ENCODE peak calls at places on chromosomes 12 and 14, in nine cellular contexts. W, L, Y, R, F, K, U, N and Z are unnamed samples.

GRCh38 chr12:32476446-32476845 is 77.1 kb downstream of the FGD4 start:
- DNase-seq in F (no peak), L (no peak), K (no peak), R (peak; percentile 41), U (no peak), W (no peak), N (no peak), Y (no peak), Z (no peak)

GRCh38 chr14:51167587-51168219 is 72.3 kb upstream of the TMX1 start:
- DNase-seq in F (peak; percentile 24), Y (no peak), W (no peak), R (peak; percentile 17), K (no peak), L (peak; percentile 95), N (no peak), U (no peak), Z (no peak)

GRCh38 chr12:11822071-11822818 is 172.8 kb downstream of the ETV6 start:
- DNase-seq in L (peak; percentile 85), N (no peak), K (peak; percentile 53), F (no peak), Y (peak; percentile 54), W (no peak), R (peak; percentile 58), U (no peak), Z (no peak)

GRCh38 chr12:68611094-68611818 is 557 bp downstream of the RAP1B start:
- DNase-seq in N (peak; percentile 52), U (peak; percentile 79), K (peak; percentile 66), Y (peak; percentile 67), F (peak; percentile 77), L (peak; percentile 74), R (peak; percentile 69), W (no peak), Z (peak; percentile 48)

GRCh38 chr12:93943766-93944165 is 204.6 kb upstream of the PLXNC1 start:
- DNase-seq in Y (no peak), U (no peak), R (peak; percentile 83), L (peak; percentile 36), N (peak; percentile 31), K (no peak), W (no peak), F (peak; percentile 51), Z (no peak)

GRCh38 chr12:55019784-55020183 is at the start of gene NEUROD4:
- DNase-seq in W (no peak), N (peak; percentile 58), K (peak; percentile 68), R (peak; percentile 43), L (peak; percentile 81), Y (no peak), F (peak; percentile 13), U (peak; percentile 20), Z (no peak)

GRCh38 chr12:41223600-41223999 is 35.5 kb downstream of the PDZRN4 start:
- DNase-seq in U (no peak), N (no peak), R (no peak), K (no peak), F (no peak), W (no peak), Y (no peak), L (no peak), Z (no peak)

GRCh38 chr12:53358836-53359419 is 21.0 kb upstream of the SP1 start:
- DNase-seq in R (no peak), Y (no peak), W (no peak), K (no peak), F (no peak), L (no peak), N (no peak), U (no peak), Z (no peak)

GRCh38 chr12:118103601-118104382 is at the start of gene VSIG10:
- DNase-seq in N (peak; percentile 81), R (peak; percentile 84), Y (peak; percentile 35), L (peak; percentile 32), W (no peak), F (peak; percentile 50), K (peak; percentile 85), U (peak; percentile 88), Z (peak; percentile 69)

GRCh38 chr14:75274899-75275569 is 3.6 kb upstream of the FOS start:
- DNase-seq in W (no peak), N (no peak), U (peak; percentile 63), F (peak; percentile 87), L (peak; percentile 99), K (peak; percentile 37), Y (peak; percentile 31), R (no peak), Z (peak; percentile 38)

GRCh38 chr12:27505771-27506170 is 18.2 kb upstream of the PPFIBP1 start:
- DNase-seq in W (no peak), K (no peak), N (no peak), Y (no peak), U (no peak), L (peak; percentile 35), F (no peak), R (peak; percentile 52), Z (no peak)

GRCh38 chr12:76037130-76038105 is 5.8 kb upstream of the PHLDA1 start:
- DNase-seq in Y (peak; percentile 24), F (no peak), U (peak; percentile 36), L (peak; percentile 94), K (peak; percentile 28), R (peak; percentile 86), W (no peak), N (peak; percentile 88), Z (peak; percentile 46)

GRCh38 chr12:30423330-30423729 is 272.3 kb downstream of the IPO8 start:
- DNase-seq in U (no peak), W (no peak), R (no peak), F (no peak), K (no peak), L (no peak), Y (no peak), N (no peak), Z (no peak)

GRCh38 chr12:46965137-46965536 is 114.3 kb upstream of the PCED1B start:
- DNase-seq in F (no peak), L (no peak), Y (no peak), K (no peak), W (no peak), N (no peak), R (no peak), U (no peak), Z (no peak)

GRCh38 chr12:53251477-53252348 is 16.4 kb upstream of the ESPL1 start:
- DNase-seq in L (peak; percentile 61), K (peak; percentile 85), W (peak; percentile 63), U (peak; percentile 79), F (peak; percentile 72), Y (peak; percentile 82), N (peak; percentile 83), R (peak; percentile 89), Z (peak; percentile 95)

GRCh38 chr12:64796205-64796845 is 28.1 kb upstream of the TBC1D30 start:
- DNase-seq in F (peak; percentile 79), K (peak; percentile 76), Y (peak; percentile 33), N (peak; percentile 96), W (peak; percentile 72), R (peak; percentile 93), L (peak; percentile 97), U (peak; percentile 79), Z (peak; percentile 67)

GRCh38 chr12:11758087-11758837 is 108.8 kb downstream of the ETV6 start:
- DNase-seq in L (no peak), K (no peak), U (no peak), F (no peak), R (peak; percentile 16), W (no peak), Y (no peak), N (no peak), Z (no peak)

GRCh38 chr12:904010-904414 is 45.5 kb downstream of the RAD52 start:
- DNase-seq in Y (no peak), K (no peak), U (no peak), W (no peak), F (no peak), L (peak; percentile 25), N (no peak), R (no peak), Z (no peak)

GRCh38 chr12:19129486-19130223 is at the start of gene PLEKHA5:
- DNase-seq in L (peak; percentile 81), W (no peak), R (peak; percentile 91), F (peak; percentile 33), K (peak; percentile 83), Y (peak; percentile 8), N (peak; percentile 64), U (peak; percentile 70), Z (peak; percentile 48)

GRCh38 chr14:101500681-101501080 is 60.6 kb upstream of the DIO3 start:
- DNase-seq in W (no peak), F (no peak), R (no peak), N (no peak), L (no peak), U (no peak), K (no peak), Y (no peak), Z (no peak)

GRCh38 chr12:90010089-90010488 is 301.5 kb upstream of the ATP2B1 start:
- DNase-seq in N (peak; percentile 61), K (no peak), F (no peak), R (no peak), L (peak; percentile 67), U (no peak), Y (no peak), W (no peak), Z (no peak)
- TF ChIP-seq CTCF in N (peak; percentile 33), K (no peak), F (no peak), R (no peak), L (peak; percentile 61), U (no peak), Y (no peak), W (peak; percentile 12), Z (no peak)

GRCh38 chr12:77204055-77204454 is 138.7 kb upstream of the E2F7 start:
- DNase-seq in W (no peak), F (no peak), R (no peak), L (peak; percentile 19), U (no peak), N (no peak), Y (no peak), K (no peak), Z (no peak)
- TF ChIP-seq CTCF in W (peak; percentile 21), F (no peak), R (no peak), L (peak; percentile 34), U (no peak), N (no peak), Y (no peak), K (no peak), Z (peak; percentile 13)

GRCh38 chr12:72699362-72699761 is 427.2 kb downstream of the TRHDE start:
- DNase-seq in K (no peak), U (no peak), N (peak; percentile 3), W (no peak), R (no peak), F (no peak), L (no peak), Y (no peak), Z (no peak)
- TF ChIP-seq CTCF in K (no peak), U (no peak), N (no peak), W (no peak), R (no peak), F (no peak), L (no peak), Y (no peak), Z (no peak)

DNA sequence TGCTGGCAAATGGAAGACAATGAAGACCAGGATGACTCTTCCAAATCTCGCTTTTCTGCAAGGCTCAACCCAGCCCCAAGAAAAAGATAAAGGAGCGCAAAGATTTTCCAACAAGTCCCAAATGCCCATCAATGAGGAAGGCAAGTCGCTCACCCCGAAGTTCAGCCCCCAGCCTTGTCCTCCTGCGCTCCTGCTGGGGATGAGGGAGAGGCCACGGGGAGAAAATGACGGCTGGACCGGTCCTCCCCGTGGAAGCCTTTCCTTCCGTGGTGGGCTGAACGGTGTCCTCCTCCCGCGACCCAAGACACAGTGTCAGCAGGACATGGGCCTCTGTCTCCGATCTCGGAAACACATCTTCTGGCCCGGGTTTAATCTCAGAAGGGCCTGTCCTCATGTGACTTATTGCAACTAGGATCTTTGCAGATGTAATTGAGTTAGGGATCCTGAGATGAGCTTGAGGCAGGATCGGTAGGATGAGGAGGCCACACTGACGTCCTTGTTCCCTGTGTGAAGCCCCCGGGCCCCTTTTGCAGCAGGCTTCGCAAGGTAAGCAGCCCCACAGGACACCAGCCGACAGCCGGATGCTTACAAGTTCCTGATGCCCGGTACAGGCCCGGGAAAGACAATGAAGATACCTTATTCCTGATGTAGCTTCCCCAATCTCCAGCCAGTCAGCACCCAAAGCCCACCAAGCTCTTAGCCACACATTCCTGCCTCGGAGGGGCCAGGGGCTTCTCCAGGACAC is 64.2 kb downstream of the GALNT9 start:
- DNase-seq in W (no peak), F (no peak), N (no peak), Y (no peak), K (no peak), U (no peak), L (no peak), R (no peak), Z (no peak)
- TF ChIP-seq CTCF in W (no peak), F (no peak), N (no peak), Y (no peak), K (no peak), U (no peak), L (no peak), R (no peak), Z (no peak)